ENCODE peak calls at places on chromosomes 3 and 15, in six cellular contexts. J is LoVo, S is HS-27A, H is myocyte, C is sciatic nerve, T is dorsolateral prefrontal cortex. N is an unnamed sample.

GRCh38 chr3:45034612-45035252 is 8.6 kb downstream of the CLEC3B start:
- DNase-seq in J (no peak), S (no peak), H (peak), C (peak), T (peak), N (no peak)

GRCh38 chr3:195154111-195154791 is 116.7 kb downstream of the XXYLT1 start:
- DNase-seq in J (no peak), S (no peak), H (no peak), C (no peak), T (no peak), N (no peak)

GRCh38 chr3:10023587-10024310 is 2.5 kb upstream of the FANCD2 start:
- DNase-seq in J (no peak), S (peak), H (no peak), C (no peak), T (no peak), N (no peak)

GRCh38 chr15:66830358-66830757 is 128.3 kb downstream of the SMAD6 start:
- DNase-seq in J (peak), S (peak), H (peak), C (peak), T (no peak), N (no peak)

GRCh38 chr3:108047987-108048386 is 42.8 kb downstream of the CD47 start:
- DNase-seq in J (no peak), S (no peak), H (no peak), C (no peak), T (no peak), N (no peak)

GRCh38 chr3:117708601-117709000 is 999.0 kb downstream of the TUSC7 start:
- DNase-seq in J (no peak), S (no peak), H (peak), C (no peak), T (no peak), N (no peak)

GRCh38 chr3:125059488-125060245 is 3.9 kb upstream of the HEG1 start:
- DNase-seq in J (no peak), S (no peak), H (no peak), C (no peak), T (no peak), N (no peak)

GRCh38 chr3:113212155-113212844 is 943 bp downstream of the BOC start:
- DNase-seq in J (no peak), S (no peak), H (peak), C (peak), T (no peak), N (peak)

GRCh38 chr15:40115670-40116093 is 7.0 kb upstream of the BMF start:
- DNase-seq in J (no peak), S (no peak), H (no peak), C (no peak), T (no peak), N (no peak)

GRCh38 chr3:114411811-114412803 is 118.3 kb downstream of the TIGIT start:
- DNase-seq in J (no peak), S (no peak), H (peak), C (no peak), T (no peak), N (no peak)

N was measured in endothelial cell.